ENCODE peak calls at places on chromosomes 6 and 20, in seven cellular contexts. One of them, this sample, is unnamed.

GRCh38 chr20:46580613-46581012 is 30.2 kb upstream of the OCSTAMP start:
- DNase-seq in cardiac muscle cell: no peak
- DNase-seq in esophagus muscularis mucosa: no peak
- DNase-seq in ovary: no peak
- DNase-seq in Panc1: no peak
- DNase-seq in upper lobe of right lung: no peak
- DNase-seq in left lung: no peak
- DNase-seq in this sample: no peak

GRCh38 chr6:28424163-28424562 is 19.1 kb downstream of the ZSCAN23 start:
- DNase-seq in cardiac muscle cell: no peak
- DNase-seq in esophagus muscularis mucosa: no peak
- DNase-seq in ovary: no peak
- DNase-seq in Panc1: no peak
- DNase-seq in upper lobe of right lung: no peak
- DNase-seq in left lung: no peak
- DNase-seq in this sample: no peak

GRCh38 chr20:24818056-24818455 is 131.0 kb upstream of the CST7 start:
- DNase-seq in cardiac muscle cell: no peak
- DNase-seq in esophagus muscularis mucosa: no peak
- DNase-seq in ovary: no peak
- DNase-seq in Panc1: no peak
- DNase-seq in upper lobe of right lung: no peak
- DNase-seq in left lung: no peak
- DNase-seq in this sample: no peak

GRCh38 chr6:44627091-44627878 is 239.8 kb downstream of the CDC5L start:
- DNase-seq in cardiac muscle cell: no peak
- DNase-seq in esophagus muscularis mucosa: no peak
- DNase-seq in ovary: no peak
- DNase-seq in Panc1: no peak
- DNase-seq in upper lobe of right lung: peak; percentile 77
- DNase-seq in left lung: peak; percentile 76
- DNase-seq in this sample: no peak

GRCh38 chr6:111291860-111292259 is 191.2 kb downstream of the REV3L start:
- DNase-seq in cardiac muscle cell: no peak
- DNase-seq in esophagus muscularis mucosa: no peak
- DNase-seq in ovary: no peak
- DNase-seq in Panc1: no peak
- DNase-seq in upper lobe of right lung: no peak
- DNase-seq in left lung: no peak
- DNase-seq in this sample: no peak

GRCh38 chr6:14072084-14072483 is 45.5 kb upstream of the CD83 start:
- DNase-seq in cardiac muscle cell: no peak
- DNase-seq in esophagus muscularis mucosa: peak; percentile 19
- DNase-seq in ovary: no peak
- DNase-seq in Panc1: no peak
- DNase-seq in upper lobe of right lung: no peak
- DNase-seq in left lung: no peak
- DNase-seq in this sample: no peak

GRCh38 chr6:43628392-43629103 is 516 bp downstream of the GTPBP2 start:
- DNase-seq in cardiac muscle cell: peak; percentile 67
- DNase-seq in esophagus muscularis mucosa: no peak
- DNase-seq in ovary: peak; percentile 73
- DNase-seq in Panc1: no peak
- DNase-seq in upper lobe of right lung: peak; percentile 77
- DNase-seq in left lung: no peak
- DNase-seq in this sample: peak; percentile 27

GRCh38 chr6:35161776-35162607 is 20.9 kb upstream of the TCP11 start:
- DNase-seq in cardiac muscle cell: no peak
- DNase-seq in esophagus muscularis mucosa: no peak
- DNase-seq in ovary: no peak
- DNase-seq in Panc1: no peak
- DNase-seq in upper lobe of right lung: no peak
- DNase-seq in left lung: no peak
- DNase-seq in this sample: no peak

GRCh38 chr6:33672808-33673207 is 38.7 kb downstream of the UQCC2 start:
- DNase-seq in cardiac muscle cell: no peak
- DNase-seq in esophagus muscularis mucosa: peak; percentile 96
- DNase-seq in ovary: peak; percentile 89
- DNase-seq in Panc1: peak; percentile 91
- DNase-seq in upper lobe of right lung: no peak
- DNase-seq in left lung: no peak
- DNase-seq in this sample: no peak

GRCh38 chr20:22462975-22463914 is 121.1 kb downstream of the FOXA2 start:
- DNase-seq in cardiac muscle cell: no peak
- DNase-seq in esophagus muscularis mucosa: no peak
- DNase-seq in ovary: no peak
- DNase-seq in Panc1: no peak
- DNase-seq in upper lobe of right lung: no peak
- DNase-seq in left lung: no peak
- DNase-seq in this sample: no peak

GRCh38 chr20:415820-416322 is 7.8 kb downstream of the RBCK1 start:
- DNase-seq in cardiac muscle cell: no peak
- DNase-seq in esophagus muscularis mucosa: no peak
- DNase-seq in ovary: no peak
- DNase-seq in Panc1: no peak
- DNase-seq in upper lobe of right lung: peak; percentile 85
- DNase-seq in left lung: peak; percentile 83
- DNase-seq in this sample: no peak

GRCh38 chr6:44016131-44016870 is 111.0 kb downstream of the MRPL14 start:
- DNase-seq in cardiac muscle cell: no peak
- DNase-seq in esophagus muscularis mucosa: no peak
- DNase-seq in ovary: no peak
- DNase-seq in Panc1: no peak
- DNase-seq in upper lobe of right lung: peak; percentile 27
- DNase-seq in left lung: no peak
- DNase-seq in this sample: no peak

GRCh38 chr6:16705403-16705993 is 55.8 kb downstream of the ATXN1 start:
- DNase-seq in cardiac muscle cell: no peak
- DNase-seq in esophagus muscularis mucosa: no peak
- DNase-seq in ovary: no peak
- DNase-seq in Panc1: no peak
- DNase-seq in upper lobe of right lung: no peak
- DNase-seq in left lung: no peak
- DNase-seq in this sample: no peak

GRCh38 chr20:59007758-59008511 is 881 bp upstream of the CTSZ start:
- DNase-seq in cardiac muscle cell: no peak
- DNase-seq in esophagus muscularis mucosa: no peak
- DNase-seq in ovary: no peak
- DNase-seq in Panc1: no peak
- DNase-seq in upper lobe of right lung: peak; percentile 83
- DNase-seq in left lung: peak; percentile 86
- DNase-seq in this sample: no peak

GRCh38 chr6:34248198-34248726 is 544 bp downstream of the SMIM29 start:
- DNase-seq in cardiac muscle cell: no peak
- DNase-seq in esophagus muscularis mucosa: no peak
- DNase-seq in ovary: peak; percentile 67
- DNase-seq in Panc1: no peak
- DNase-seq in upper lobe of right lung: peak; percentile 85
- DNase-seq in left lung: peak; percentile 94
- DNase-seq in this sample: no peak

GRCh38 chr20:24892522-24892921 is 56.5 kb upstream of the CST7 start:
- DNase-seq in cardiac muscle cell: no peak
- DNase-seq in esophagus muscularis mucosa: no peak
- DNase-seq in ovary: no peak
- DNase-seq in Panc1: no peak
- DNase-seq in upper lobe of right lung: peak; percentile 39
- DNase-seq in left lung: peak; percentile 50
- DNase-seq in this sample: no peak

GRCh38 chr20:46458891-46459750 is 52.7 kb upstream of the ELMO2 start:
- DNase-seq in cardiac muscle cell: peak; percentile 77
- DNase-seq in esophagus muscularis mucosa: no peak
- DNase-seq in ovary: no peak
- DNase-seq in Panc1: no peak
- DNase-seq in upper lobe of right lung: peak; percentile 75
- DNase-seq in left lung: peak; percentile 86
- DNase-seq in this sample: peak; percentile 76

GRCh38 chr6:18212231-18212630 is 52.1 kb downstream of the DEK start:
- DNase-seq in cardiac muscle cell: no peak
- DNase-seq in esophagus muscularis mucosa: no peak
- DNase-seq in ovary: no peak
- DNase-seq in Panc1: no peak
- DNase-seq in upper lobe of right lung: no peak
- DNase-seq in left lung: no peak
- DNase-seq in this sample: no peak

GRCh38 chr20:11001767-11002540 is 328.2 kb upstream of the JAG1 start:
- DNase-seq in cardiac muscle cell: no peak
- DNase-seq in esophagus muscularis mucosa: no peak
- DNase-seq in ovary: no peak
- DNase-seq in Panc1: peak; percentile 98
- DNase-seq in upper lobe of right lung: no peak
- DNase-seq in left lung: no peak
- DNase-seq in this sample: peak; percentile 81

DNA sequence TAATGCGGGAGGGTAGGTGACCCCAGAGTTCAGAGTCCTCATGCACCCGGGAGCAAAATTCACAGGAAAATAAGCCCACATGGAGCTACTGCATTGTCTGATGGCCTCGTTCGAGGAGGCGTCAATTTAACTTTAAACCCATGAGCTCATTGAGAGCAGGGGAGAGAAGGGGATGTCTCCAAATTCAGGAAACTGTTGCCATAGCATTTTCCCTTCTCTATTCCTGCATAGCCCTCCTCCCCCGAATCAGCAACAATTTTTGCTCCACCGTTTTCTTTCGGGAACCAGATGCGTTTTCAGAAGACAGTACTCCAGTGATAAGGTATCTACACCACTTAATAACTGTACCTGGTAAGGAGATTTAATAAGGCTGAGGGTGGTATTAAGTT is 324 bp upstream of the LAMP5 start:
- DNase-seq in cardiac muscle cell: no peak
- DNase-seq in esophagus muscularis mucosa: peak; percentile 53
- DNase-seq in ovary: no peak
- DNase-seq in Panc1: no peak
- DNase-seq in upper lobe of right lung: no peak
- DNase-seq in left lung: no peak
- DNase-seq in this sample: no peak
- H3K4me3 ChIP-seq in cardiac muscle cell: no peak overlapping the region
- H3K4me3 ChIP-seq in esophagus muscularis mucosa: no peak overlapping the region
- H3K4me3 ChIP-seq in ovary: no peak overlapping the region
- H3K4me3 ChIP-seq in Panc1: no peak overlapping the region
- H3K4me3 ChIP-seq in upper lobe of right lung: no peak overlapping the region
- H3K4me3 ChIP-seq in left lung: no peak overlapping the region
- H3K4me3 ChIP-seq in this sample: no peak overlapping the region

GRCh38 chr20:63882257-63883208 is 12.4 kb upstream of the DNAJC5 start:
- DNase-seq in cardiac muscle cell: no peak
- DNase-seq in esophagus muscularis mucosa: no peak
- DNase-seq in ovary: no peak
- DNase-seq in Panc1: no peak
- DNase-seq in upper lobe of right lung: no peak
- DNase-seq in left lung: peak; percentile 59
- DNase-seq in this sample: no peak

GRCh38 chr20:63886921-63887320 is 8.0 kb upstream of the DNAJC5 start:
- DNase-seq in cardiac muscle cell: no peak
- DNase-seq in esophagus muscularis mucosa: no peak
- DNase-seq in ovary: no peak
- DNase-seq in Panc1: no peak
- DNase-seq in upper lobe of right lung: no peak
- DNase-seq in left lung: no peak
- DNase-seq in this sample: no peak

GRCh38 chr20:63884506-63885263 is 10.2 kb upstream of the DNAJC5 start:
- DNase-seq in cardiac muscle cell: no peak
- DNase-seq in esophagus muscularis mucosa: no peak
- DNase-seq in ovary: no peak
- DNase-seq in Panc1: no peak
- DNase-seq in upper lobe of right lung: no peak
- DNase-seq in left lung: peak; percentile 75
- DNase-seq in this sample: peak; percentile 58

GRCh38 chr20:63886054-63886419 is 8.9 kb upstream of the DNAJC5 start:
- DNase-seq in cardiac muscle cell: no peak
- DNase-seq in esophagus muscularis mucosa: no peak
- DNase-seq in ovary: no peak
- DNase-seq in Panc1: no peak
- DNase-seq in upper lobe of right lung: no peak
- DNase-seq in left lung: no peak
- DNase-seq in this sample: no peak

DNA sequence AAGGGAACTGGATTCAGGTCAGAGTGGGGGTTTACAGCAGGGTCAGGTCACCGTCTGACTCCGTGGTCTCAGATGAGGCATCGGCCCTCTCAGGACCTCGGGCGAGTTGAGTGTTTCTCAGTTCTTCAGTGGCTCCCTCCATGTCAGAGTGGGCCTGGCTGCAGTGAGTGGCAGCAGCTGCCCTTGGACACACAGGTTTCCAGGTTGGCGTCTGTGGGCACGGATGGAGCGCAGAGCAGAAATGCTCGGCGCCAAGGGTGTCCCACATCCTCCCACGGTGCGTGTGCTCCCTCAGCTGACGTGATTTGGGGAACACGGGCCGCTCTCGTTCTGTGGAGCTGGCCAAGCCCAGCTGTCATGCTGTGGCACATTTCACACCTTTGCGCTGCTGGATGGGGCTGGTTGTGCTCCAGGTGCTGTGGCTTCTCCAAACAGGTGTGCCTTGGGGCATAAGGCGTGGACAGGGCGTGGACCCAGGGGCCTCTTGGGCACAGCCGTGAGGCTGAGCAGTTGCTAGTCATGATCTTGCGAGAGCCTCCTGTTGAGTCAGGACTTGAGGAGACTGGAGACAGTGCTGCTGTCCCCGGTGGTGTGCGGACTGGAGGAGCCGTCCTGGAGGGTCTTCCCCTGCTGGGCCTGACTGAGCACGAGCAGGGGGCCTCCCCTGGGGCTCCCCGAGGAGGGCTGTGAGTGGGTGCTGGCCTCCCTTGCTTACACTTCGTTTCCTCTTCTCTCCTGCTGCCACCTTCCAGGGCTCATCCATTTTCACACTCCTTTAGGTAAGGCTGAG is 9.5 kb upstream of the DNAJC5 start:
- DNase-seq in cardiac muscle cell: no peak
- DNase-seq in esophagus muscularis mucosa: no peak
- DNase-seq in ovary: no peak
- DNase-seq in Panc1: no peak
- DNase-seq in upper lobe of right lung: no peak
- DNase-seq in left lung: no peak
- DNase-seq in this sample: no peak
- H3K4me1 ChIP-seq in cardiac muscle cell: no peaks in the 10 kb centered on the region
- H3K4me1 ChIP-seq in esophagus muscularis mucosa: no peaks in the 10 kb centered on the region
- H3K4me1 ChIP-seq in ovary: no peaks in the 10 kb centered on the region
- H3K4me1 ChIP-seq in Panc1: no peaks in the 10 kb centered on the region
- H3K4me1 ChIP-seq in upper lobe of right lung: no peaks in the 10 kb centered on the region
- H3K4me1 ChIP-seq in left lung: peaks cover 26% of the 10 kb centered on the region
- H3K4me1 ChIP-seq in this sample: peaks cover 14% of the 10 kb centered on the region

DNA sequence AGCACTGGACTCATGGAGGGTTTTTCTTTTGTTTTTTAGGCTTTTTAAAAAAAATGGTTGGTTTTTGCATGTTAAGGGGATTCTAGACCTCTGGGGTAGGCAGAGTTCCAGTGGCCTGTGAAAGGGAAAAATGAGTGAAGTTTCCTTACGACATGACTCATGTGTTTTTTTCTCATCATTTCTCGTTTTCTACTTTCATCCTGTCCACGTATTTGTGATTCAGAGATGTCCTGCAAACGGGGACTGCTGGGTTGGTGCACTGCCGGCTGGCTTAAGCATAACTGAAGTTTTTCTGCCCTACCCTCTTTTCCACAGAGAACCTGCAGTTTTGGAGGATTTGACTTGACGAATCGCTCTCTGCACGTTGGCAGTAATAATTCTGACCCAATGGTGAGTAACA is 182.3 kb downstream of the SASH1 start:
- DNase-seq in cardiac muscle cell: no peak
- DNase-seq in esophagus muscularis mucosa: no peak
- DNase-seq in ovary: no peak
- DNase-seq in Panc1: no peak
- DNase-seq in upper lobe of right lung: no peak
- DNase-seq in left lung: no peak
- DNase-seq in this sample: no peak
- H3K27ac ChIP-seq in cardiac muscle cell: no peak overlapping the region
- H3K27ac ChIP-seq in esophagus muscularis mucosa: peak overlapping the region; percentile 84
- H3K27ac ChIP-seq in ovary: no peak overlapping the region
- H3K27ac ChIP-seq in Panc1: no peak overlapping the region
- H3K27ac ChIP-seq in upper lobe of right lung: no peak overlapping the region
- H3K27ac ChIP-seq in left lung: peak overlapping the region; percentile 63
- H3K27ac ChIP-seq in this sample: peak overlapping the region; percentile 12

GRCh38 chr6:20875369-20875963 is 341.2 kb downstream of the CDKAL1 start:
- DNase-seq in cardiac muscle cell: peak; percentile 40
- DNase-seq in esophagus muscularis mucosa: no peak
- DNase-seq in ovary: no peak
- DNase-seq in Panc1: peak; percentile 35
- DNase-seq in upper lobe of right lung: no peak
- DNase-seq in left lung: no peak
- DNase-seq in this sample: peak; percentile 6
- H3K4me3 ChIP-seq in cardiac muscle cell: no peak overlapping the region
- H3K4me3 ChIP-seq in esophagus muscularis mucosa: no peak overlapping the region
- H3K4me3 ChIP-seq in ovary: no peak overlapping the region
- H3K4me3 ChIP-seq in Panc1: no peak overlapping the region
- H3K4me3 ChIP-seq in upper lobe of right lung: no peak overlapping the region
- H3K4me3 ChIP-seq in left lung: no peak overlapping the region
- H3K4me3 ChIP-seq in this sample: no peak overlapping the region

This sample was measured in prostate gland.